ENCODE peak calls at places on chromosomes 7 and 10, in four cellular contexts. H, X, Y and W are unnamed samples.

GRCh38 chr7:5627745-5628547 is 153.5 kb downstream of the RNF216 start:
- DNase-seq in H (no peak), X (no peak), Y (no peak), W (no peak)

GRCh38 chr7:30904566-30904965 is 7.1 kb upstream of the AQP1 start:
- DNase-seq in H (no peak), X (no peak), Y (no peak), W (no peak)

GRCh38 chr7:34341331-34341730 is 316.7 kb upstream of the NPSR1 start:
- DNase-seq in H (no peak), X (no peak), Y (no peak), W (no peak)

GRCh38 chr7:11710392-11710791 is 121.6 kb downstream of the THSD7A start:
- DNase-seq in H (no peak), X (no peak), Y (no peak), W (no peak)

GRCh38 chr7:74656421-74656910 is 1.1 kb upstream of the GTF2I start:
- DNase-seq in H (peak; percentile 65), X (peak; percentile 55), Y (peak; percentile 45), W (peak; percentile 70)

GRCh38 chr7:40879941-40880558 is 745.2 kb downstream of the SUGCT start:
- DNase-seq in H (no peak), X (no peak), Y (no peak), W (no peak)

GRCh38 chr7:20199015-20199737 is 18.0 kb downstream of the MACC1 start:
- DNase-seq in H (peak; percentile 18), X (no peak), Y (peak; percentile 49), W (peak; percentile 65)

GRCh38 chr10:129959544-129960492 is 4.3 kb downstream of the EBF3 start:
- DNase-seq in H (no peak), X (peak; percentile 15), Y (no peak), W (no peak)

GRCh38 chr7:26694156-26694555 is 170.2 kb downstream of the SKAP2 start:
- DNase-seq in H (no peak), X (no peak), Y (no peak), W (no peak)

GRCh38 chr10:78199759-78200158 is 166.1 kb downstream of the RPS24 start:
- DNase-seq in H (no peak), X (no peak), Y (no peak), W (no peak)

GRCh38 chr10:13206546-13207443 is 27.4 kb downstream of the UCMA start:
- DNase-seq in H (no peak), X (no peak), Y (peak; percentile 47), W (no peak)

GRCh38 chr10:88377510-88377909 is 205.6 kb downstream of the RNLS start:
- DNase-seq in H (no peak), X (no peak), Y (no peak), W (no peak)

GRCh38 chr10:99941942-99942835 is 67.6 kb downstream of the DNMBP start:
- DNase-seq in H (no peak), X (peak; percentile 60), Y (no peak), W (no peak)

GRCh38 chr7:95476072-95476845 is 9.5 kb upstream of the ASB4 start:
- DNase-seq in H (no peak), X (no peak), Y (peak; percentile 82), W (no peak)

GRCh38 chr7:155889636-155890508 is 77.6 kb upstream of the SHH start:
- DNase-seq in H (no peak), X (peak; percentile 41), Y (no peak), W (peak; percentile 34)

DNA sequence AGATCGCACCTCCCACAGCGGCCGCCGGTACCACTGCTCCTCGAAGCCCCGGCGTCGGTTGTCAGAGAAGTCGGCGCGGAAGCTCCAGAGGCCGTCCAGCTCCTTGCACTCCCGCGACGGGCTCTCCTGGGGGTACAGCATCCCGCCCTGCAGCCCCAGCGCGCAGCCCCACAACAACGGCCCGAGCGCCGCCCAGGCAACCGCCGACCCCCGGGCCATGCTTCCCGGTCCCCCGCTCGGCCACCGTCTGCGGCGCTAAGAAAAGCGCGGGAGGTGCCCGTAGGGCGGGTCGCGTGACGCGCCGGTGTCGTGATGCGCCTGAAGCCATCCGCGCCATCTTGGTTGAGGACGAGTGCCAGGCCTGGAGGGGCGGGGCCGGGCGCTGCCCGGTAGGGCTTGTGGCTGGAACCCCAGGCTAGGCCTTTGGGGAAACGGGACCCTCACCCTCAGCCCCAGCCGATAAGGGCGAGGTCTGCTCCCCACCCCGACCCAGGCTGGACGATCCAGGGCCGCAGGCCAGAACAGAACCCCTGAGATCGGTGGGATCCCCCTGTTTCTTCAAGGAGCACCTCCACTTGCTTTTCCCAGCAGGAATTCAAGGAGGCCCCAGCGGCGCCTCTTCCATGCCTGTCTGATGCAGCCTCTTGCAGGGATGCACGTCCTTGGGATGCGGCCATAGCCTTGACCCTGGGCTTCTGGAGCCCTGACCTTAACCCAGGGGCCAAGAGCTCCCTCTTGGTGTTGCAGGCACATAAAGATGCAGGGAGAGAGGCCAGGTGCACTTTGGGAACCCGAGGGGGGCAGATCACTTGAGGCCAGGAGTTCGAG is at the start of gene GUSB:
- DNase-seq in H (peak; percentile 96), X (peak; percentile 97), Y (peak; percentile 94), W (peak; percentile 93)
- TF ChIP-seq EP300 in H (peak; percentile 16), X (no peak), Y (no peak), W (no peak)

GRCh38 chr7:15560968-15561367 is 847 bp downstream of the AGMO start:
- DNase-seq in H (no peak), X (no peak), Y (no peak), W (no peak)
- H3K9me3 ChIP-seq in H (no peaks in the 10 kb centered on the region), X (no peaks in the 10 kb centered on the region), Y (no peaks in the 10 kb centered on the region), W (no peaks in the 10 kb centered on the region)

GRCh38 chr10:93462881-93463280 is 19.3 kb downstream of the MYOF start:
- DNase-seq in H (no peak), X (no peak), Y (peak; percentile 71), W (no peak)
- TF ChIP-seq EP300 in H (no peak), X (no peak), Y (no peak), W (no peak)

GRCh38 chr10:60377955-60378354 is 11.7 kb downstream of the ANK3 start:
- DNase-seq in H (no peak), X (no peak), Y (no peak), W (no peak)

GRCh38 chr10:60376953-60377352 is 12.7 kb downstream of the ANK3 start:
- DNase-seq in H (no peak), X (no peak), Y (no peak), W (no peak)

GRCh38 chr10:60375293-60376004 is 14.2 kb downstream of the ANK3 start:
- DNase-seq in H (no peak), X (no peak), Y (no peak), W (no peak)

GRCh38 chr10:60372436-60372835 is 17.2 kb downstream of the ANK3 start:
- DNase-seq in H (no peak), X (no peak), Y (no peak), W (no peak)

GRCh38 chr10:60376221-60376620 is 13.5 kb downstream of the ANK3 start:
- DNase-seq in H (no peak), X (no peak), Y (no peak), W (no peak)
- H3K9me3 ChIP-seq in H (no peaks in the 10 kb centered on the region), X (no peaks in the 10 kb centered on the region), Y (no peaks in the 10 kb centered on the region), W (no peaks in the 10 kb centered on the region)

DNA sequence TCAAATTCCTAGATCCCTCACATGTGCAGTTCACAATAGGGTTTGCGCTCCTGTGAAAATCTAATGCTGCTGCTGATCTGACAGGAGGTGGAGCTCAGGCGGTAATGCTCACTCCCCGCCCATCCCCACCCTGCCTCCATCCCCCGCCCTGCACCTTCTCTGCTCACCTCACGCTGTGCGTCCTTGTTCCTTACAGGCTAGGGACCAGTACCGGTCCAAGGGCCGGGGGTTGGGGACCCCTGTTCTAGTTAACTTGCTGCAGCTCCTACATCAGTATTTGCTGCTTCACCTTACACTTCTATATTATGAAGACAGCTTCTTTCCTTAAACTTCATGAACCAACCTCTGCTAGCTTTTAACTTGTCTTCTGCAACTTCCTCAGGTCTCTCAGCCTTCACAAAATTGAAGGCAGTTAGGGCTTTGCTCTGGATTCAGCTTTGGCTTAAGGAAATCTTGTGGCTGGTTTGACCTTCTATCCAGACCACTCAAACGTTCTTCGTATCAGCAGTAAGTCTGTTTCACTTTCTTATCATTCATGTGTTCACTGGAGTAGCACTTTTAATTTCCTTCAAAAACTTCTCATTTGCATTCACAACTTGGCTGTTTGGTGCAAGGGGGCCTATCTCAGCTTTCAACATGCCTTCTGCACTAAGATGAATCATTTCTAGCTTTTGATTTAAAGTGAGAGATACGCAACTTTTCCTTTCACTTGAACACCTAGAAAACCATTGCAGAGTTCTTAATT is 1.7 kb upstream of the TNKS2 start:
- DNase-seq in H (no peak), X (peak; percentile 44), Y (peak; percentile 15), W (no peak)
- TF ChIP-seq EP300 in H (no peak), X (no peak), Y (no peak), W (no peak)

DNA sequence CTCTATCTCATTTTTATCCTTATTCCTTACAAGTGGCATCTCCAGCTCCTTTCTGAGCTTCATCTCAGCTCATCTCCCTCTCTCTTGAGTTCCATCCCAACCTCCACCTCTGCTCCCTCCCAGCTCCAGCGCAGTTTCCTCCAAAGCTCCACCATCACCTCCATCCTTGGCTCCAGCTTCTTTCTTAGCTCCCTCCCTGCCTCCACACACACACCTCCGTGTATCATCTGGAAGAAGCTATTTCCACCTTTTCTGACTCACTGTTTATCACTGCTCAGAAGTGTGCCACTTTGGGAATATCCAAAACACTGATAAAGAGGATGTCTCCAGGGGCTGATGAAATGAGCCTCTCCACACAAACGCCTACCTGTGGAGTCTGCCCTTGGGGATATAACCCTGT is 481.4 kb downstream of the PTPRN2 start:
- DNase-seq in H (no peak), X (no peak), Y (no peak), W (no peak)
- H3K9me3 ChIP-seq in H (peaks cover 6% of the 10 kb centered on the region), X (no peaks in the 10 kb centered on the region), Y (peaks cover 11% of the 10 kb centered on the region), W (peaks cover 6% of the 10 kb centered on the region)

DNA sequence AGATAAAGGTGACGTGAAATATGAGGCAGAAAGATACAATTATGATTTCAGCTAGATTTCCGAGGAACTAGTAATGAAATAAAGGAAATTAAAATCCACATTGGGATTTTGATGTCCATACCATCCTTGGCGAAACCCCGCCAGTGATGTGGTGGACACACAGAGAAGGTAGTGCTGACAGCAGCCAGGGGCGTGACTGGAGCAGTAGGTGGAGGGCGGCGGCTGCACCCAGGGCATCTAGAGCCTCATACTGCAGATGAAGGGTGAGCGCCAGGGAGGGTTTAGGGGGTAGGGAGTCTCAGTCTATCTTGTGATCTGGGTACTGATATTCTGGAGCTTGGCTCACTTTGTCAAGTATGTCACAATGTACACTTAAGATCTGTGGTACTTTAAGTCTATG is 855.5 kb upstream of the POM121L12 start:
- DNase-seq in H (no peak), X (no peak), Y (no peak), W (no peak)
- TF ChIP-seq EP300 in H (no peak), X (no peak), Y (no peak), W (no peak)

DNA sequence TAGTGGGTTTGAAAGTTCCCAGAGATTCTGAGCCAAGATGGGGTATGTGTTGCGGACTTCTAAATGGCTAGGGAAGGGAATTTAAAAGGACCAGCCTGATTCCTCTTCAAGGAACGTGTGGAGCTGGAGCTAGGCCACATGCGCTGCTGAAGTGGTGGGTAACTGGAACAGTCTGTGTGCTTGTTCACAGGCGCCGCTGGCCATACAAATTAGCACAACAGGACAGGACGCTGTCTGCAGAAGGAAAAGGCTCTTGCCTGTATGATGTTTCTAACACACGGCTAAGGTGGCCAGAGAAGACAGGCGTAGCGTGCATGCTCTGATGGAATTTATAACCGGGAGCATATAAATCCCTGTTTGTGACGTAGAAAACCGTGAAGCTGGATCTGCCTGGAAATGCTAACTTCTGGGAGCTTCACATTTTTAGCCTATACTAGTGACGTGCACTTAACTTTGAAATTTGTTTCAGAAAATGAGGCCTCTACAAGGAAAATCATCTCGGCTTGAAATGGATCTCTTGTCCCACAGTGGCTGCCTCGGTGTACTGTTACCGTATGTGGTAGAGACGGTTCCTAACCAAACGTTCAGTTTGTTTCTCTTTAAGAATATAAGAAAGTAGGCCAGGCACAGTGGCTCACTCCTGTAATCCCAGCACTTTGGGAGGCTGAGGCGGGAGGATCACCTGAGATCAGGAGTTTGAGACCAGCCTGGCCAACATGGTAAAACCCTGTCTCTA is 569.4 kb downstream of the PTPRN2 start:
- DNase-seq in H (no peak), X (no peak), Y (no peak), W (peak; percentile 53)
- H3K9me3 ChIP-seq in H (no peaks in the 10 kb centered on the region), X (no peaks in the 10 kb centered on the region), Y (no peaks in the 10 kb centered on the region), W (no peaks in the 10 kb centered on the region)

GRCh38 chr10:103678104-103678526 is 177.3 kb downstream of the SH3PXD2A start:
- DNase-seq in H (no peak), X (peak; percentile 94), Y (no peak), W (peak; percentile 93)
- TF ChIP-seq EP300 in H (no peak), X (peak; percentile 34), Y (no peak), W (no peak)